ENCODE peak calls at places on chromosomes 6 and 20, in four cellular contexts. R, Z, L and B are unnamed samples.

GRCh38 chr6:26571592-26572296 is 25.0 kb upstream of the ABT1 start:
- DNase-seq in R (peak; percentile 77), Z (peak; percentile 53), L (peak; percentile 87), B (peak; percentile 97)

GRCh38 chr6:15533379-15534044 is 129.3 kb downstream of the DTNBP1 start:
- DNase-seq in R (no peak), Z (no peak), L (no peak), B (no peak)

GRCh38 chr20:37518606-37519507 is 2.2 kb upstream of the NNAT start:
- DNase-seq in R (peak; percentile 46), Z (no peak), L (no peak), B (no peak)

GRCh38 chr6:139398658-139399057 is 24.2 kb upstream of the CITED2 start:
- DNase-seq in R (no peak), Z (no peak), L (no peak), B (no peak)

GRCh38 chr20:8078528-8078914 is 53.5 kb upstream of the PLCB1 start:
- DNase-seq in R (no peak), Z (no peak), L (no peak), B (no peak)

GRCh38 chr6:139820191-139820590 is 445.7 kb upstream of the CITED2 start:
- DNase-seq in R (no peak), Z (no peak), L (peak; percentile 28), B (peak; percentile 62)

GRCh38 chr6:52573295-52573694 is 3.6 kb downstream of the TRAM2 start:
- DNase-seq in R (peak; percentile 67), Z (no peak), L (no peak), B (peak; percentile 29)

GRCh38 chr6:135191508-135192255 is 10.6 kb downstream of the MYB start:
- DNase-seq in R (no peak), Z (no peak), L (no peak), B (no peak)

GRCh38 chr6:30752164-30752927 is 8.0 kb upstream of the IER3 start:
- DNase-seq in R (no peak), Z (peak; percentile 64), L (peak; percentile 99), B (peak; percentile 100)

GRCh38 chr20:9140172-9140760 is 71.4 kb downstream of the PLCB4 start:
- DNase-seq in R (no peak), Z (no peak), L (no peak), B (no peak)

GRCh38 chr6:54717849-54718455 is 128.6 kb upstream of the FAM83B start:
- DNase-seq in R (peak; percentile 67), Z (peak; percentile 29), L (peak; percentile 63), B (peak; percentile 94)

GRCh38 chr20:14634666-14635065 is 297.3 kb upstream of the FLRT3 start:
- DNase-seq in R (no peak), Z (no peak), L (no peak), B (peak; percentile 63)

GRCh38 chr20:63381781-63382431 is 20.8 kb upstream of the CHRNA4 start:
- DNase-seq in R (peak; percentile 80), Z (peak; percentile 94), L (no peak), B (peak; percentile 25)

GRCh38 chr6:85126448-85127178 is 323.3 kb upstream of the NT5E start:
- DNase-seq in R (peak; percentile 84), Z (peak; percentile 31), L (peak; percentile 47), B (peak; percentile 67)

GRCh38 chr20:62133051-62133845 is 9.9 kb downstream of the PSMA7 start:
- DNase-seq in R (no peak), Z (no peak), L (no peak), B (no peak)

GRCh38 chr6:36319436-36319762 is 17.3 kb downstream of the BNIP5 start:
- DNase-seq in R (peak; percentile 30), Z (no peak), L (no peak), B (peak; percentile 22)

GRCh38 chr6:36317623-36318022 is 19.1 kb downstream of the BNIP5 start:
- DNase-seq in R (no peak), Z (no peak), L (no peak), B (no peak)

GRCh38 chr6:36320475-36320874 is 16.2 kb downstream of the BNIP5 start:
- DNase-seq in R (no peak), Z (no peak), L (no peak), B (peak; percentile 20)

GRCh38 chr6:36319834-36320233 is 16.9 kb downstream of the BNIP5 start:
- DNase-seq in R (no peak), Z (no peak), L (no peak), B (no peak)

GRCh38 chr6:36318690-36319435 is 17.8 kb downstream of the BNIP5 start:
- DNase-seq in R (peak; percentile 23), Z (no peak), L (no peak), B (no peak)
- TF ChIP-seq EZH2phosphoT487 in R (no peak), Z (no peak), L (no peak), B (no peak)

DNA sequence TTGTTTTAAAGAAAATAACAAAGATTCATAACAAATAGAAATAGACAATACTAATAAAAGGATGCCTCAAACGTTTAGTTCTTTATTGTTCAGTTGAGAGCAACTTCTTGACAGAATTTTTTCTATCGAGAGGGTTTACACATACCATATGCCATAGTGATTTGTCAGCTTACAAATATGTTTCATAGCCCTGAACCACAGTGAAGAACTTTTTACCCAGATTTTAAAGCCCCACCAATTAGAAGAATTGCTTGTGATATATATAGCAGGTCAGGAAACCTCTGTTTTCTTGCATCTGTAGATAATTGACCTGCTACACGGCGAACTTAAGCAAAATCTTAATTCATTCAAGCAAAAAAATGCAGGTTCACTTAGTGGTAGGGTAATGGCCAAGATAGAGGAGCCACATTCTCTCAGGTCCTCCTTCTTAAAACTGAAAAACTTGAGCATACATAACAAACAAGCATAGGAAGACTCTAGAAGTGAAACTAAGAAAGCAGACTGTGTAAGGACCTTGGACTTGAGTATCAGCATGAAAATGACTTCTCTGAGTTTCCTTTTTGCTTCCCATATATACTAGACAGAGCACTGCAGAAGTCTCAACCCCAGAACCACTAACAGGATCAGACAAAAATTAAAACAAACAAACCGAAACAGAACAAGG is 39.5 kb downstream of the CRISP1 start:
- DNase-seq in R (no peak), Z (no peak), L (no peak), B (no peak)
- H3K4me3 ChIP-seq in R (no peak overlapping the region), Z (no peak overlapping the region), L (no peak overlapping the region), B (peak overlapping the region; percentile 46)

GRCh38 chr20:42531675-42531985 is 658.1 kb downstream of the PTPRT start:
- DNase-seq in R (peak; percentile 10), Z (no peak), L (no peak), B (no peak)

GRCh38 chr20:42530855-42531674 is 658.6 kb downstream of the PTPRT start:
- DNase-seq in R (peak; percentile 60), Z (peak; percentile 54), L (no peak), B (peak; percentile 29)
- TF ChIP-seq EZH2phosphoT487 in R (no peak), Z (no peak), L (no peak), B (no peak)

GRCh38 chr6:127200114-127200513 is 66.5 kb upstream of the RNF146 start:
- DNase-seq in R (no peak), Z (no peak), L (no peak), B (no peak)

GRCh38 chr6:127198549-127198948 is 68.1 kb upstream of the RNF146 start:
- DNase-seq in R (no peak), Z (no peak), L (no peak), B (no peak)

GRCh38 chr6:127199470-127199869 is 67.2 kb upstream of the RNF146 start:
- DNase-seq in R (no peak), Z (no peak), L (no peak), B (no peak)

GRCh38 chr6:127202676-127203075 is 64.0 kb upstream of the RNF146 start:
- DNase-seq in R (no peak), Z (no peak), L (no peak), B (no peak)

GRCh38 chr6:127201321-127201720 is 65.3 kb upstream of the RNF146 start:
- DNase-seq in R (no peak), Z (no peak), L (no peak), B (peak; percentile 46)
- H3K4me3 ChIP-seq in R (no peak overlapping the region), Z (no peak overlapping the region), L (no peak overlapping the region), B (no peak overlapping the region)

GRCh38 chr6:158707826-158708225 is 58.0 kb downstream of the SYTL3 start:
- DNase-seq in R (no peak), Z (no peak), L (no peak), B (no peak)

GRCh38 chr6:158709809-158710208 is 60.0 kb downstream of the SYTL3 start:
- DNase-seq in R (no peak), Z (no peak), L (no peak), B (no peak)

GRCh38 chr6:158706369-158706982 is 56.6 kb downstream of the SYTL3 start:
- DNase-seq in R (peak; percentile 46), Z (peak; percentile 75), L (peak; percentile 80), B (peak; percentile 60)

GRCh38 chr6:158707120-158707519 is 57.3 kb downstream of the SYTL3 start:
- DNase-seq in R (no peak), Z (no peak), L (peak; percentile 89), B (peak; percentile 41)

DNA sequence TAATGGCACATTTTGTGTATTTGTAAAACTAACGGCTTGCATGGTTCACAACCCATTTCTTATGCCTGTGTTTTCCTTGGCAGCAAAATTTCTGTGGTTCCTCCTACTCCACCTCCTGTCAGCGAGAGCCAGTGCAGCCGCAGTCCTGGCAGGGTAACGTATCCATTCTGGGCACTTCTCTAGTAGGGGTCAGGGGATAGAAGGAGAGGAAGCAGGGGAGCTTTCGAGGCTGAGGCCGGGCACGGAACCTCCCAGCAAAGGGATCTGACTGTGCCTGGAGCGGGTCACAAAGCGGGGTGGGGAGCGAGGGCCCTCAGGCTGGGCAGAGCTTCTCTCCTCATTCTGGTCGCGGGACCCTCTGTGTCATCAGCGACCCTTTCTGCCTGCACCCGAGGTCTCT is 58.4 kb downstream of the SYTL3 start:
- DNase-seq in R (no peak), Z (no peak), L (no peak), B (no peak)
- TF ChIP-seq EZH2phosphoT487 in R (no peak), Z (no peak), L (no peak), B (no peak)

DNA sequence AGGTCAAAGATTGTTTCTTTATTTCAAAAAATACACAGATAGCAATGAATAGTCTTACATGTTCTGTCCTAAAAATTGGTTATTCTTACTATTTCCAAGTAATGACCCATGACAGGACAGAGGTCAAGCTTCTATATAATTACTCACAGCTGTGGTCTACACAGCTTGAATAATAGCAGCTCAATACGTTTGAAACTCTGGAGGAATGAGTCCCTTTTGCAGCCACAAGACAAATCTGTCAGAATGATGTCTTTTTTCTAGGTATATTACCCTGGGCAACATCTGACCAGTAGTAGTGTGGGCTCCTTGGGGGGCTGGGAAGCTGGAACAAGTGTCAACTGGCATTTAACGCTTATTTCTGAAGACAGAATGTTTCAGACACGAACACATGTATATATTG is 84.9 kb upstream of the HTR1B start:
- DNase-seq in R (no peak), Z (no peak), L (no peak), B (no peak)
- H3K4me3 ChIP-seq in R (no peak overlapping the region), Z (no peak overlapping the region), L (no peak overlapping the region), B (no peak overlapping the region)

DNA sequence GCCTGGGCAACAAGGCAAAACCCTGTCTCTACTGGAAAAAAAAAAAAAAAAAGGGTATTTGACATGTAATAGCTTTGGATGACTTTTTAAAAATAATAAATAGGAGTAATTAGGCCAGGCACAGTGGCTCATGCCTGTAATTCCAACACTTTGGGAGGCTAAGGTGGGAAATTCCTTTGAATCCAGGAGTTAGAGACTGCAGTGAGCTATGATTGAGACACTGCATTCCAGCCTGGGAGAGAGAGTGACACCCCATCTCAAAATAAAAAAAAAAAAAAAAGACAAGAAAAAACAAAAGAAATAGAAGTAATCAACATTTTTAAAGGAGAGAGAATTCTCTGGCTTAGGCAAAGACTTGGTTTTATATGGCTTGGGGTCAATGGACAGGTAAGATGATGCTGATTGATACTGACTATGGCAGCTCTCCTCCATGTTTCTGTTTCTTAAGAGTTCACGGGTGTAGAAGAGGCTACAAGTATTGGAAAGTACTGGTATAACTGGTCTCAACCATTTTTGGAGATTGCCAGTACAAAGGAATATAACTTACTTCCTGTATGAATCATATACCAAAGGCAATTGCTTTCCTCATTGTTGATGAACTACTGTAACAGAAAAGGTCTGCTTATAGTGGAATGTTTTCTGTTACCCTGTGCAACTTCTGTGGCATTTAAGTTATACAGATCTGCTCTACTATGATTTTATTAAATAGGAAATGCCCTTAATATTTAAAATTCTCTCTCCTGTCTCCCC is 10.1 kb downstream of the MAP3K5 start:
- DNase-seq in R (no peak), Z (no peak), L (no peak), B (peak; percentile 68)
- TF ChIP-seq EZH2phosphoT487 in R (no peak), Z (no peak), L (no peak), B (no peak)

GRCh38 chr6:28211840-28212509 is 13.1 kb upstream of the ZSCAN9 start:
- DNase-seq in R (peak; percentile 38), Z (no peak), L (no peak), B (peak; percentile 18)
- H3K4me3 ChIP-seq in R (peak overlapping the region; percentile 57), Z (peak overlapping the region; percentile 63), L (peak overlapping the region; percentile 47), B (peak overlapping the region; percentile 84)